ENCODE peak calls at places on chromosomes 5 and 9, in eight cellular contexts. One of them, this sample, is unnamed.

GRCh38 chr5:6000867-6001266 is 377.5 kb downstream of the MED10 start:
- DNase-seq in Daoy: no peak
- DNase-seq in right atrium auricular region: no peak
- DNase-seq in kidney tubule cell: no peak
- DNase-seq in posterior vena cava: no peak
- DNase-seq in HT1080: no peak
- DNase-seq in iPS DF 19.7: no peak
- DNase-seq in NCI-H1436: no peak
- DNase-seq in this sample: no peak

GRCh38 chr9:116737137-116737546 is 50.0 kb downstream of the TRIM32 start:
- DNase-seq in right atrium auricular region: peak
- DNase-seq in NCI-H1436: peak
- DNase-seq in posterior vena cava: peak
- DNase-seq in iPS DF 19.7: peak
- DNase-seq in HT1080: peak
- DNase-seq in kidney tubule cell: peak
- DNase-seq in Daoy: peak
- DNase-seq in this sample: peak

GRCh38 chr5:54621742-54622141 is 104.2 kb downstream of the SNX18 start:
- DNase-seq in iPS DF 19.7: no peak
- DNase-seq in HT1080: no peak
- DNase-seq in posterior vena cava: no peak
- DNase-seq in Daoy: no peak
- DNase-seq in kidney tubule cell: no peak
- DNase-seq in NCI-H1436: no peak
- DNase-seq in right atrium auricular region: no peak
- DNase-seq in this sample: no peak

GRCh38 chr9:21904371-21904770 is 89.8 kb downstream of the CDKN2A start:
- DNase-seq in posterior vena cava: no peak
- DNase-seq in iPS DF 19.7: no peak
- DNase-seq in kidney tubule cell: peak
- DNase-seq in Daoy: no peak
- DNase-seq in NCI-H1436: no peak
- DNase-seq in HT1080: no peak
- DNase-seq in right atrium auricular region: no peak
- DNase-seq in this sample: peak

GRCh38 chr5:33679791-33680190 is 212.0 kb downstream of the ADAMTS12 start:
- DNase-seq in posterior vena cava: no peak
- DNase-seq in Daoy: peak
- DNase-seq in right atrium auricular region: no peak
- DNase-seq in kidney tubule cell: peak
- DNase-seq in HT1080: peak
- DNase-seq in iPS DF 19.7: no peak
- DNase-seq in NCI-H1436: no peak
- DNase-seq in this sample: peak

GRCh38 chr5:175741556-175741955 is 83.7 kb downstream of the HRH2 start:
- DNase-seq in HT1080: no peak
- DNase-seq in iPS DF 19.7: no peak
- DNase-seq in NCI-H1436: no peak
- DNase-seq in kidney tubule cell: no peak
- DNase-seq in posterior vena cava: no peak
- DNase-seq in right atrium auricular region: no peak
- DNase-seq in Daoy: no peak
- DNase-seq in this sample: no peak

GRCh38 chr9:126293522-126293889 is 33.1 kb upstream of the MVB12B start:
- DNase-seq in posterior vena cava: no peak
- DNase-seq in HT1080: no peak
- DNase-seq in NCI-H1436: no peak
- DNase-seq in Daoy: peak
- DNase-seq in iPS DF 19.7: no peak
- DNase-seq in kidney tubule cell: no peak
- DNase-seq in right atrium auricular region: peak
- DNase-seq in this sample: no peak

GRCh38 chr5:139132515-139132914 is 65.7 kb downstream of the SIL1 start:
- DNase-seq in posterior vena cava: no peak
- DNase-seq in right atrium auricular region: no peak
- DNase-seq in iPS DF 19.7: no peak
- DNase-seq in Daoy: no peak
- DNase-seq in NCI-H1436: no peak
- DNase-seq in kidney tubule cell: no peak
- DNase-seq in HT1080: no peak
- DNase-seq in this sample: no peak

GRCh38 chr5:155699385-155699784 is 627.6 kb upstream of the SGCD start:
- DNase-seq in NCI-H1436: no peak
- DNase-seq in posterior vena cava: no peak
- DNase-seq in iPS DF 19.7: no peak
- DNase-seq in right atrium auricular region: no peak
- DNase-seq in kidney tubule cell: no peak
- DNase-seq in HT1080: no peak
- DNase-seq in Daoy: no peak
- DNase-seq in this sample: no peak

GRCh38 chr9:34686732-34687131 is 4.3 kb downstream of the CCL19 start:
- DNase-seq in NCI-H1436: no peak
- DNase-seq in right atrium auricular region: no peak
- DNase-seq in kidney tubule cell: no peak
- DNase-seq in iPS DF 19.7: no peak
- DNase-seq in posterior vena cava: no peak
- DNase-seq in HT1080: no peak
- DNase-seq in Daoy: no peak
- DNase-seq in this sample: no peak

GRCh38 chr9:7790022-7790818 is 9.4 kb downstream of the DMAC1 start:
- DNase-seq in HT1080: no peak
- DNase-seq in posterior vena cava: no peak
- DNase-seq in right atrium auricular region: no peak
- DNase-seq in iPS DF 19.7: no peak
- DNase-seq in NCI-H1436: no peak
- DNase-seq in kidney tubule cell: no peak
- DNase-seq in Daoy: no peak
- DNase-seq in this sample: no peak

GRCh38 chr5:170573119-170573518 is 69.3 kb downstream of the KCNIP1 start:
- DNase-seq in posterior vena cava: no peak
- DNase-seq in NCI-H1436: no peak
- DNase-seq in right atrium auricular region: no peak
- DNase-seq in iPS DF 19.7: no peak
- DNase-seq in Daoy: no peak
- DNase-seq in HT1080: no peak
- DNase-seq in kidney tubule cell: peak
- DNase-seq in this sample: no peak

GRCh38 chr9:93002700-93003099 is 55.4 kb downstream of the FGD3 start:
- DNase-seq in iPS DF 19.7: no peak
- DNase-seq in kidney tubule cell: no peak
- DNase-seq in right atrium auricular region: no peak
- DNase-seq in HT1080: no peak
- DNase-seq in NCI-H1436: no peak
- DNase-seq in posterior vena cava: no peak
- DNase-seq in Daoy: no peak
- DNase-seq in this sample: no peak

GRCh38 chr9:112169368-112169767 is 5.7 kb downstream of the SUSD1 start:
- DNase-seq in iPS DF 19.7: no peak
- DNase-seq in posterior vena cava: no peak
- DNase-seq in kidney tubule cell: peak
- DNase-seq in NCI-H1436: no peak
- DNase-seq in right atrium auricular region: no peak
- DNase-seq in HT1080: no peak
- DNase-seq in Daoy: no peak
- DNase-seq in this sample: no peak

GRCh38 chr5:35736280-35736679 is 118.6 kb downstream of the SPEF2 start:
- DNase-seq in iPS DF 19.7: no peak
- DNase-seq in Daoy: no peak
- DNase-seq in NCI-H1436: no peak
- DNase-seq in HT1080: peak
- DNase-seq in right atrium auricular region: no peak
- DNase-seq in posterior vena cava: no peak
- DNase-seq in kidney tubule cell: peak
- DNase-seq in this sample: no peak

GRCh38 chr9:85610074-85610855 is 131.5 kb downstream of the AGTPBP1 start:
- DNase-seq in Daoy: peak
- DNase-seq in HT1080: peak
- DNase-seq in posterior vena cava: no peak
- DNase-seq in kidney tubule cell: peak
- DNase-seq in right atrium auricular region: no peak
- DNase-seq in iPS DF 19.7: peak
- DNase-seq in NCI-H1436: peak
- DNase-seq in this sample: peak

GRCh38 chr9:125743687-125744428 is 3.3 kb upstream of the PBX3 start:
- DNase-seq in HT1080: no peak
- DNase-seq in right atrium auricular region: no peak
- DNase-seq in Daoy: no peak
- DNase-seq in posterior vena cava: no peak
- DNase-seq in kidney tubule cell: peak
- DNase-seq in NCI-H1436: no peak
- DNase-seq in iPS DF 19.7: no peak
- DNase-seq in this sample: no peak

GRCh38 chr5:134100283-134101011 is 14.0 kb upstream of the TCF7 start:
- DNase-seq in NCI-H1436: no peak
- DNase-seq in iPS DF 19.7: no peak
- DNase-seq in posterior vena cava: no peak
- DNase-seq in right atrium auricular region: peak
- DNase-seq in Daoy: peak
- DNase-seq in kidney tubule cell: peak
- DNase-seq in HT1080: peak
- DNase-seq in this sample: peak

GRCh38 chr5:83955916-83956315 is 235.3 kb upstream of the HAPLN1 start:
- DNase-seq in Daoy: peak
- DNase-seq in HT1080: peak
- DNase-seq in iPS DF 19.7: no peak
- DNase-seq in posterior vena cava: no peak
- DNase-seq in right atrium auricular region: no peak
- DNase-seq in kidney tubule cell: peak
- DNase-seq in NCI-H1436: no peak
- DNase-seq in this sample: peak

GRCh38 chr9:74724317-74724716 is 163.4 kb downstream of the TRPM6 start:
- DNase-seq in kidney tubule cell: no peak
- DNase-seq in right atrium auricular region: no peak
- DNase-seq in posterior vena cava: no peak
- DNase-seq in HT1080: no peak
- DNase-seq in NCI-H1436: no peak
- DNase-seq in Daoy: no peak
- DNase-seq in iPS DF 19.7: no peak
- DNase-seq in this sample: no peak

GRCh38 chr5:36373527-36374086 is 71.9 kb upstream of the RANBP3L start:
- DNase-seq in Daoy: peak
- DNase-seq in kidney tubule cell: peak
- DNase-seq in right atrium auricular region: peak
- DNase-seq in NCI-H1436: no peak
- DNase-seq in posterior vena cava: peak
- DNase-seq in HT1080: peak
- DNase-seq in iPS DF 19.7: no peak
- DNase-seq in this sample: peak

GRCh38 chr9:91214086-91214485 is 147.6 kb downstream of the AUH start:
- DNase-seq in NCI-H1436: no peak
- DNase-seq in HT1080: peak
- DNase-seq in posterior vena cava: no peak
- DNase-seq in kidney tubule cell: peak
- DNase-seq in Daoy: peak
- DNase-seq in right atrium auricular region: no peak
- DNase-seq in iPS DF 19.7: no peak
- DNase-seq in this sample: peak

GRCh38 chr9:134662143-134662876 is 20.7 kb downstream of the COL5A1 start:
- DNase-seq in posterior vena cava: peak
- DNase-seq in kidney tubule cell: no peak
- DNase-seq in iPS DF 19.7: no peak
- DNase-seq in right atrium auricular region: peak
- DNase-seq in NCI-H1436: no peak
- DNase-seq in HT1080: peak
- DNase-seq in Daoy: peak
- DNase-seq in this sample: peak

GRCh38 chr5:168362097-168362885 is 70.8 kb downstream of the WWC1 start:
- DNase-seq in Daoy: no peak
- DNase-seq in kidney tubule cell: peak
- DNase-seq in HT1080: no peak
- DNase-seq in right atrium auricular region: no peak
- DNase-seq in NCI-H1436: no peak
- DNase-seq in posterior vena cava: no peak
- DNase-seq in iPS DF 19.7: no peak
- DNase-seq in this sample: no peak

GRCh38 chr5:79120221-79120620 is 8.6 kb downstream of the BHMT start:
- DNase-seq in NCI-H1436: no peak
- DNase-seq in kidney tubule cell: peak
- DNase-seq in HT1080: peak
- DNase-seq in Daoy: no peak
- DNase-seq in posterior vena cava: no peak
- DNase-seq in right atrium auricular region: no peak
- DNase-seq in iPS DF 19.7: no peak
- DNase-seq in this sample: peak